ENCODE peak calls at places on chromosomes 4 and X, in eight cellular contexts. D, W, L, E, Y, F, I and X are unnamed samples.

GRCh38 chr4:111838406-111838930 is 306.8 kb upstream of the FAM241A start:
- DNase-seq in Y (no peak), F (no peak), L (no peak), D (no peak), I (no peak), W (no peak), E (no peak), X (peak; percentile 14)

GRCh38 chr4:39480902-39481695 is 22.2 kb downstream of the LIAS start:
- DNase-seq in I (no peak), F (no peak), W (no peak), E (no peak), Y (no peak), D (no peak), L (no peak), X (no peak)

GRCh38 chrX:16903274-16904019 is 33.3 kb upstream of the RBBP7 start:
- DNase-seq in L (no peak), I (no peak), E (no peak), F (no peak), W (no peak), Y (no peak), D (no peak), X (no peak)

GRCh38 chr4:128282516-128282915 is 5.1 kb downstream of the PGRMC2 start:
- DNase-seq in E (no peak), D (no peak), F (no peak), W (no peak), Y (no peak), L (no peak), I (no peak), X (no peak)

GRCh38 chr4:151152033-151152432 is 52.6 kb downstream of the RPS3A start:
- DNase-seq in F (no peak), I (no peak), D (no peak), E (no peak), W (no peak), L (no peak), Y (no peak), X (no peak)

GRCh38 chr4:75561789-75562188 is 5.9 kb downstream of the ODAPH start:
- DNase-seq in L (peak; percentile 91), Y (no peak), I (no peak), F (no peak), D (no peak), E (no peak), W (no peak), X (no peak)

GRCh38 chr4:128385199-128385598 is 97.6 kb upstream of the PGRMC2 start:
- DNase-seq in I (no peak), L (no peak), Y (no peak), F (no peak), E (no peak), D (no peak), W (no peak), X (no peak)

GRCh38 chr4:163344147-163345050 is 707 bp downstream of the NPY5R start:
- DNase-seq in I (no peak), D (no peak), E (no peak), W (peak; percentile 47), L (peak; percentile 72), F (no peak), Y (peak; percentile 14), X (no peak)

GRCh38 chr4:109559625-109559982 is 442 bp upstream of the MCUB start:
- DNase-seq in L (peak; percentile 75), W (peak; percentile 52), E (no peak), Y (no peak), F (no peak), I (peak; percentile 10), D (peak; percentile 23), X (no peak)

GRCh38 chr4:159349332-159349731 is 246.5 kb downstream of the RAPGEF2 start:
- DNase-seq in W (no peak), F (no peak), I (no peak), L (no peak), D (no peak), E (no peak), Y (no peak), X (no peak)
- H3K27ac ChIP-seq in W (no peak overlapping the region), F (no peak overlapping the region), I (no peak overlapping the region), L (no peak overlapping the region), D (no peak overlapping the region), E (no peak overlapping the region), Y (no peak overlapping the region), X (no peak overlapping the region)

DNA sequence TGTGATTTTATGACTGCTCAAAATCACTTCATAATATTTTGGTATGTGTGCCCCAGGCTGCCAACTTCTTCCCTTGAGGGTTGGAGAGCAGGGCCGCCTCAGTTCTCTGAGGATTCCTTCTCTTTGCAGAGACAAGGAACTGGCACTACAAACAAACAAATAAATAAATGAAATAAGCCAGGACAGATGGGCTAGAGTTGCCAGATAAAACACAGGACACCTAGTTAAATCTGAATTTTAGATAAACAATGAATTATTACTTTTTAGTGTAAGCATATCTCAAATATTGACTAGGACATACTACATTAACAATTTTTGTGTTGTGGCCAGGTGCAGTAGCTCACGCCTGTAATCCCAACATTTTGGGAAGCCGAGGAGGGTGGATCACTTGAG is 122.5 kb downstream of the FHDC1 start:
- DNase-seq in Y (no peak), E (no peak), W (no peak), D (no peak), I (no peak), L (no peak), F (no peak), X (no peak)
- H3K27ac ChIP-seq in Y (no peak overlapping the region), E (no peak overlapping the region), W (no peak overlapping the region), D (no peak overlapping the region), I (no peak overlapping the region), L (no peak overlapping the region), F (no peak overlapping the region), X (no peak overlapping the region)

GRCh38 chr4:168092176-168092712 is at the start of gene ANXA10:
- DNase-seq in D (no peak), E (no peak), L (no peak), I (no peak), F (no peak), W (no peak), Y (no peak), X (no peak)
- H3K27ac ChIP-seq in D (no peak within 1 kb of the TSS), E (no peak within 1 kb of the TSS), L (no peak within 1 kb of the TSS), I (no peak within 1 kb of the TSS), F (no peak within 1 kb of the TSS), W (no peak within 1 kb of the TSS), Y (no peak within 1 kb of the TSS), X (no peak within 1 kb of the TSS)

DNA sequence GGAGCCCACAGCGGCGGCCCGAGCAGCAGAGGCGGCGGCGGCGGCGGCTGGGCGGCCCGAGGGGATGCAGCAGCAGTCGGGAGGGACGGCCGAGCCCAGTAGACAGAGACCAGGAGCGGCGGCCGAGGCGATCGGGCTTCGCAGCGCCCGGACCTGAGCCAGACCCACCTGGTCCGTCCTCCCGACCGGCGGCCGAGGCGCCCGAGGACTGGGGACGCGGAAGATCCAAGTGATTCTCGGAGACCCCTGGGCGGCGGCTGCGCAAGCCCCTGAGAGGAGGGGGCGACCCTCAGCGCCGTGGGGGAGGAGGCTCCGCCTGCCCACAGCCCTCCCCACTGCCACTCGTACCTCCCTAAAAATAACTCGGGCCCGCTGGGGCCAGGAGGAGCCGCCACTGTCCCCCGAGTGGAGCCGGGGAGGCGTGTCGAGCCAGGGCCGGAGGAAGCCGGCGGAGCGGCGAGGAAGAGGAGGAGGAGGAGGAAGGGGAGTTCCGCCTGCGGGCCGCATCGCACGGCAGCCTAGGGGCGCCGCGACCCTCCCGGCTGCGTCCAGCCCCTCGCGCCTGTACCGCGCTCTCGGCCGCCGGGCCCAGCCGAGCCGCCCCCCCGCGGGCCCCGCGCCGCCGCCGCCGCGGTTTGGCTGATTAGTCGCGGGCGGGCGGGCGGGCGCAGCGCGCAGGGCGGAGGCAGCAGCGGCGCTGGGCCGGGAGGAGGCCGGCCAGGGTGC is 690 bp downstream of the RAPGEF2 start:
- DNase-seq in I (peak; percentile 45), D (no peak), F (peak; percentile 33), E (no peak), L (peak; percentile 49), Y (peak; percentile 37), W (peak; percentile 62), X (no peak)
- H3K27ac ChIP-seq in I (peak overlapping the region; percentile 88), D (no peak overlapping the region), F (peak overlapping the region; percentile 99), E (peak overlapping the region; percentile 51), L (peak overlapping the region; percentile 45), Y (peak overlapping the region; percentile 99), W (peak overlapping the region; percentile 93), X (peak overlapping the region; percentile 85)

GRCh38 chr4:177512646-177513045 is 70.4 kb upstream of the AGA start:
- DNase-seq in I (no peak), L (no peak), D (no peak), W (no peak), E (no peak), F (no peak), Y (no peak), X (no peak)
- H3K27ac ChIP-seq in I (no peak overlapping the region), L (no peak overlapping the region), D (no peak overlapping the region), W (no peak overlapping the region), E (no peak overlapping the region), F (no peak overlapping the region), Y (no peak overlapping the region), X (no peak overlapping the region)

DNA sequence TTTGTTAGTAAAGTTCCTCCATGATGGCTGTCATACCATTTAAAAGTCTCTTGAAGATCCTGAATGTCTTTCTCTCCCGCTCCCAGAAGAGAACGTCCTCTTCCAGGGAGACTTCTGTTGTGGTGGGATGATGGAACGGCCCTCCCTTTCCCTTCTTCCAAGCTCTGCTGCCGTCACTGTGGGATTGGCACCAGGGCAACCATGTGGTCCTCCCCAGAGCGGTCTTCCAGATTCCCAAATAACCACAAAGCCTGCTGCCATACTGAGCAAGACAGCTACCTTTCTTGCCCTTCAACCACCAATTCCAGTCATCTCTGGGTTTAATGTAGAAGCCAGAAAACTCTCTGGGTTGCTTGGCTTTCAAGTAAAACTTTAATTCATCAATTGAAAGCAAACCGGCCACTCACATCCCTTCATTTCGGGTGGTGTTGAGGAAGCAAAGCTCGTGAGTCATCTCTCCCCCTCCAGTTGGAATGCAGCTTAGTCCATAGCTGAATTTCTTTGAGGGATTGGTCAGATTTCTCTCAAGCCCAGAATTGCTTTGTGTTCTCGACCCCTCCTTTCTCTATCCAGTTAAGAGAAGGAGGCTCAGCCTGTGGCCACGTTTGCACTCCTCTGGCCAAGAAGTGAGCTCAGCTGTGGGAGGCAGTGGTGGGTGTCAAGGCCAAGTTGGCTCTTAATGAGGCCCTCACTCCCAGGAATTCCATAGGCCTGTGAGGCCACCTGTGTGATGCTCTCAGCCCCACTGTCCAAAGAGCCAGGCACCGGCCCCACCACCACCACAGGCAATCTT is 36.9 kb downstream of the FHDC1 start:
- DNase-seq in I (peak; percentile 79), W (no peak), D (no peak), F (no peak), E (no peak), Y (no peak), L (no peak), X (no peak)
- H3K27ac ChIP-seq in I (peak overlapping the region; percentile 62), W (no peak overlapping the region), D (no peak overlapping the region), F (no peak overlapping the region), E (no peak overlapping the region), Y (no peak overlapping the region), L (no peak overlapping the region), X (no peak overlapping the region)

DNA sequence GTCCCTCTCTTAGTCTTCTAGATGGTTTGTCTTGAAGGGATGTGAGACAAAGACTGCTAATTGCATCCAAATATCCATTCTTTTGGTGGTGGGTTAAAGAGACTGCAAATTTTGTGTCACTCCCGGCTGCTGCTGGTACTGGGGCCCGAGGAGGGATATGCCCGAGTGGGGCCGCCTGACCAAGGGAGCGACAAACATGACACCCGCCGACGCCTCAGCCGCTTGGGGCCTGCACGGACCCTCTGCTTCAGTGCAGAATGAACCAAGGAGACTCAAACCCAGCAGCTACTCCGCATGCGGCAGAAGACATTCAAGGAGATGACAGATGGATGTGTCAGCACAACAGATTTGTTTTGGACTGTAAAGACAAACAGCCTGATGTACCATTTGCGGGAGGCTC is 13.5 kb upstream of the ARX start:
- DNase-seq in F (no peak), Y (no peak), W (no peak), I (no peak), E (no peak), L (no peak), D (no peak), X (no peak)
- H3K27ac ChIP-seq in F (no peak overlapping the region), Y (no peak overlapping the region), W (no peak overlapping the region), I (no peak overlapping the region), E (no peak overlapping the region), L (no peak overlapping the region), D (no peak overlapping the region), X (no peak overlapping the region)